ENCODE peak calls at places on chromosome 11, in four cellular contexts. U is CD8-positive, alpha-beta T cell; J is thoracic aorta; R is AG04450. F is an unnamed sample.

GRCh38 chr11:6022954-6023353 is 7.6 kb downstream of the OR56A1 start:
- DNase-seq in U (no peak), R (no peak), J (no peak), F (peak; percentile 29)

GRCh38 chr11:59253001-59253400 is 40.3 kb upstream of the MPEG1 start:
- DNase-seq in U (no peak), J (no peak), R (no peak), F (no peak)

GRCh38 chr11:77590194-77590591 is 440 bp downstream of the AQP11 start:
- DNase-seq in U (no peak), R (no peak), J (no peak), F (peak; percentile 4)

GRCh38 chr11:84747871-84748270 is 879.3 kb downstream of the DLG2 start:
- DNase-seq in R (no peak), U (no peak), J (no peak), F (no peak)

GRCh38 chr11:12235080-12235479 is 124.7 kb downstream of the MICAL2 start:
- DNase-seq in R (no peak), J (no peak), U (no peak), F (no peak)

GRCh38 chr11:126115253-126115540 is 52.5 kb upstream of the CDON start:
- DNase-seq in J (peak; percentile 43), R (no peak), U (no peak), F (no peak)

GRCh38 chr11:79498681-79499080 is 57.9 kb upstream of the TENM4 start:
- DNase-seq in J (no peak), U (no peak), R (no peak), F (no peak)

GRCh38 chr11:128544625-128545024 is 42.7 kb downstream of the ETS1 start:
- DNase-seq in U (peak; percentile 41), J (no peak), R (peak; percentile 55), F (no peak)

GRCh38 chr11:27898166-27898565 is 197.9 kb upstream of the BDNF start:
- DNase-seq in J (no peak), R (no peak), U (no peak), F (no peak)

GRCh38 chr11:111427471-111427912 is 48.4 kb upstream of the POU2AF1 start:
- DNase-seq in R (no peak), U (no peak), J (no peak), F (no peak)

GRCh38 chr11:20163778-20164133 is 3.5 kb upstream of the DBX1 start:
- DNase-seq in J (no peak), U (no peak), R (no peak), F (no peak)
- H3K4me3 ChIP-seq in J (peak overlapping the region; percentile 54), U (peak overlapping the region; percentile 34), R (no peak overlapping the region), F (no peak overlapping the region)

DNA sequence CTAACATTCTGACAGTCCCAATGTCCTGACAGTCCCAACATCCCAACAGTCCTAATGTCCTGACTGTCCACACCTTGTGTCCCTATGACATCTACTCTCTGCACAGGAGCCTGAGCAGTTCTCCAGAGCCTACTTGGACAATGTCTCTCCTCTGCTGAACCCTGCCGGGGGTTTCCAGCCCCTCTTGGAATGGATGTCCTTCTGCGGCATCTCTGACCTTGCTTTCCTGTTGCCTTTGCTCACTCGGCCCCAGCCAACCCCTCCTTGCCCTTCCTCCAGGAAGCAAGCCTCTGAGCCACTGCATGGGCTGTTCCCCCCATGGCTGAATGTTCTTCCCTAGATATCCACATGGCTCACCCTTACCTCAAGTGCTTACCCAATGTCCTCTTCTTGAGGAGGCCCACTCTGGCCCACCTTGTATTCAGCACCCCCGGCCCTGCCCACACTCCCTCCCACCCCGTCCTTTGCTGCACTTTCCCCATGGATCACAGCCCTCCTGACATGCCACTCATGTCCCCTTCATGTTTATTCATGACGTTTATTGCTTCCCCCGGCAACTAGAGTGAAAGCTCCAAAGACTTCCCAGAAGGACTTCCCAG is 59.5 kb downstream of the DHCR7 start:
- DNase-seq in U (no peak), J (no peak), R (no peak), F (no peak)
- H3K27me3 ChIP-seq in U (no peaks in the 10 kb centered on the region), J (no peaks in the 10 kb centered on the region), R (peaks cover 9% of the 10 kb centered on the region), F (no peaks in the 10 kb centered on the region)

GRCh38 chr11:47611240-47611863 is 17.1 kb upstream of the C1QTNF4 start:
- DNase-seq in J (no peak), R (no peak), U (no peak), F (no peak)
- H3K4me3 ChIP-seq in J (no peak overlapping the region), R (no peak overlapping the region), U (no peak overlapping the region), F (no peak overlapping the region)

DNA sequence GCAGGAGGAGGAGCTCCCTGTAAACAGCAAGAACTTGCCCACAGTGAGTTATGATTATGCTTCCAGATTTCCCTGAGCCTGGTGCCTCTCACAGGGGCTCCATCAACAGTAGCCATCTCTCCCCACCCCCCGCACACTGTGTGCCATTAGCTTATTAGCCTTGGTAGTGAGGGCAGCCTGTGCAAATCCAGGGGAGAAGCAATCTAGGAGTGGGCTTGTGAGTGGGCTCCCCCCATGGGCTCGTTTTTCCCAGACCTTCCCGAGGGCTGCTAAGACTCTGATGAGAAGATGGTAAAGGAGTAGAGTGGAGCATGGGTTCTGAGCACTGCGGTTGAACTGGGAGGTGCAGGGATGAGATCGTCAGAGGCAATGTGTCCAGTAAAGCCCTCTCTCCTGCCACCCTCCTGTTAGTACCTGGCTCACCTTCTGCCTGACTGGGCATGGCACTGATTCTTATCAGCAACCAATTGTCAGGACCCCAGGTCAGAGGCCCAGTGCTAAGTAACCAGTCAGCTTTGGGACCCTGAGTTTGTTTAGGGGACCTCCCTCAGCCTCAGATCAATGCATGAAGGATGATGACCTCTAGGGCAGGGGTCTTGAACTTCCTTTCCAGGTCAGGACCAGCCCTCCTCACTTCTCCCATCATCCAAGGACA is 38.4 kb upstream of the TP53I11 start:
- DNase-seq in U (no peak), J (no peak), R (no peak), F (no peak)
- H3K27me3 ChIP-seq in U (no peaks in the 10 kb centered on the region), J (no peaks in the 10 kb centered on the region), R (peaks cover 42% of the 10 kb centered on the region), F (no peaks in the 10 kb centered on the region)

GRCh38 chr11:116459233-116459632 is 313.6 kb downstream of the BUD13 start:
- DNase-seq in J (no peak), U (no peak), R (no peak), F (no peak)
- H3K4me3 ChIP-seq in J (no peak overlapping the region), U (no peak overlapping the region), R (no peak overlapping the region), F (no peak overlapping the region)

GRCh38 chr11:2926611-2927492 is 2.4 kb downstream of the PHLDA2 start:
- DNase-seq in R (no peak), U (no peak), J (no peak), F (no peak)
- H3K27me3 ChIP-seq in R (no peaks in the 10 kb centered on the region), U (peaks cover 17% of the 10 kb centered on the region), J (no peaks in the 10 kb centered on the region), F (no peaks in the 10 kb centered on the region)

GRCh38 chr11:45371251-45371749 is 85.2 kb upstream of the SYT13 start:
- DNase-seq in R (peak; percentile 7), U (peak; percentile 66), J (no peak), F (peak; percentile 69)
- H3K4me3 ChIP-seq in R (no peak overlapping the region), U (no peak overlapping the region), J (peak overlapping the region; percentile 23), F (no peak overlapping the region)

F was measured in CD4-positive, alpha-beta memory T cell.